ENCODE peak calls at places on chromosomes 2 and 18, in eight cellular contexts. One of them, this sample, is unnamed.

GRCh38 chr2:207768891-207769596 is 662 bp downstream of the FZD5 start:
- DNase-seq in DMS 273 treated with DMSO at 0.1 percent for 48 hours: peak
- DNase-seq in NCI-H1105: no peak
- DNase-seq in fibroblast of the aortic adventitia: peak
- DNase-seq in endothelial cell: peak
- DNase-seq in progenitor cell of endocrine pancreas: no peak
- DNase-seq in GM10248: peak
- DNase-seq in HT1080: peak
- DNase-seq in this sample: no peak

GRCh38 chr2:192245329-192245728 is 50.6 kb upstream of the TMEFF2 start:
- DNase-seq in DMS 273 treated with DMSO at 0.1 percent for 48 hours: no peak
- DNase-seq in NCI-H1105: no peak
- DNase-seq in fibroblast of the aortic adventitia: peak
- DNase-seq in endothelial cell: no peak
- DNase-seq in progenitor cell of endocrine pancreas: no peak
- DNase-seq in GM10248: no peak
- DNase-seq in HT1080: no peak
- DNase-seq in this sample: no peak

GRCh38 chr2:240636563-240637115 is 11.4 kb downstream of the GPR35 start:
- DNase-seq in DMS 273 treated with DMSO at 0.1 percent for 48 hours: no peak
- DNase-seq in NCI-H1105: no peak
- DNase-seq in fibroblast of the aortic adventitia: no peak
- DNase-seq in endothelial cell: no peak
- DNase-seq in progenitor cell of endocrine pancreas: no peak
- DNase-seq in GM10248: no peak
- DNase-seq in HT1080: no peak
- DNase-seq in this sample: no peak

GRCh38 chr2:128435576-128436497 is 117.2 kb upstream of the HS6ST1 start:
- DNase-seq in DMS 273 treated with DMSO at 0.1 percent for 48 hours: peak
- DNase-seq in NCI-H1105: no peak
- DNase-seq in fibroblast of the aortic adventitia: no peak
- DNase-seq in endothelial cell: no peak
- DNase-seq in progenitor cell of endocrine pancreas: no peak
- DNase-seq in GM10248: no peak
- DNase-seq in HT1080: no peak
- DNase-seq in this sample: no peak

GRCh38 chr2:12310399-12310798 is 406.3 kb upstream of the TRIB2 start:
- DNase-seq in DMS 273 treated with DMSO at 0.1 percent for 48 hours: no peak
- DNase-seq in NCI-H1105: no peak
- DNase-seq in fibroblast of the aortic adventitia: no peak
- DNase-seq in endothelial cell: no peak
- DNase-seq in progenitor cell of endocrine pancreas: no peak
- DNase-seq in GM10248: no peak
- DNase-seq in HT1080: no peak
- DNase-seq in this sample: no peak

GRCh38 chr2:214628091-214628490 is 181.4 kb downstream of the BARD1 start:
- DNase-seq in DMS 273 treated with DMSO at 0.1 percent for 48 hours: no peak
- DNase-seq in NCI-H1105: no peak
- DNase-seq in fibroblast of the aortic adventitia: no peak
- DNase-seq in endothelial cell: no peak
- DNase-seq in progenitor cell of endocrine pancreas: no peak
- DNase-seq in GM10248: no peak
- DNase-seq in HT1080: no peak
- DNase-seq in this sample: no peak

GRCh38 chr2:218261424-218262273 is 834 bp downstream of the GPBAR1 start:
- DNase-seq in DMS 273 treated with DMSO at 0.1 percent for 48 hours: no peak
- DNase-seq in NCI-H1105: no peak
- DNase-seq in fibroblast of the aortic adventitia: no peak
- DNase-seq in endothelial cell: no peak
- DNase-seq in progenitor cell of endocrine pancreas: no peak
- DNase-seq in GM10248: no peak
- DNase-seq in HT1080: no peak
- DNase-seq in this sample: no peak

GRCh38 chr2:156907806-156908205 is 349.7 kb upstream of the GALNT5 start:
- DNase-seq in DMS 273 treated with DMSO at 0.1 percent for 48 hours: no peak
- DNase-seq in NCI-H1105: no peak
- DNase-seq in fibroblast of the aortic adventitia: no peak
- DNase-seq in endothelial cell: no peak
- DNase-seq in progenitor cell of endocrine pancreas: no peak
- DNase-seq in GM10248: no peak
- DNase-seq in HT1080: no peak
- DNase-seq in this sample: no peak

GRCh38 chr18:58213445-58213844 is 169.4 kb downstream of the NEDD4L start:
- DNase-seq in DMS 273 treated with DMSO at 0.1 percent for 48 hours: no peak
- DNase-seq in NCI-H1105: no peak
- DNase-seq in fibroblast of the aortic adventitia: peak
- DNase-seq in endothelial cell: no peak
- DNase-seq in progenitor cell of endocrine pancreas: no peak
- DNase-seq in GM10248: no peak
- DNase-seq in HT1080: peak
- DNase-seq in this sample: no peak

GRCh38 chr18:2985628-2986027 is 27.3 kb downstream of the LPIN2 start:
- DNase-seq in DMS 273 treated with DMSO at 0.1 percent for 48 hours: no peak
- DNase-seq in NCI-H1105: no peak
- DNase-seq in fibroblast of the aortic adventitia: peak
- DNase-seq in endothelial cell: no peak
- DNase-seq in progenitor cell of endocrine pancreas: no peak
- DNase-seq in GM10248: peak
- DNase-seq in HT1080: no peak
- DNase-seq in this sample: no peak

GRCh38 chr2:43224571-43225092 is 1.8 kb downstream of the ZFP36L2 start:
- DNase-seq in DMS 273 treated with DMSO at 0.1 percent for 48 hours: no peak
- DNase-seq in NCI-H1105: no peak
- DNase-seq in fibroblast of the aortic adventitia: peak
- DNase-seq in endothelial cell: peak
- DNase-seq in progenitor cell of endocrine pancreas: no peak
- DNase-seq in GM10248: no peak
- DNase-seq in HT1080: no peak
- DNase-seq in this sample: no peak

GRCh38 chr2:6353669-6354068 is 512.0 kb downstream of the CMPK2 start:
- DNase-seq in DMS 273 treated with DMSO at 0.1 percent for 48 hours: no peak
- DNase-seq in NCI-H1105: no peak
- DNase-seq in fibroblast of the aortic adventitia: no peak
- DNase-seq in endothelial cell: no peak
- DNase-seq in progenitor cell of endocrine pancreas: no peak
- DNase-seq in GM10248: peak
- DNase-seq in HT1080: no peak
- DNase-seq in this sample: no peak

GRCh38 chr18:45626330-45627203 is 11.3 kb downstream of the SLC14A2 start:
- DNase-seq in DMS 273 treated with DMSO at 0.1 percent for 48 hours: no peak
- DNase-seq in NCI-H1105: no peak
- DNase-seq in fibroblast of the aortic adventitia: peak
- DNase-seq in endothelial cell: no peak
- DNase-seq in progenitor cell of endocrine pancreas: no peak
- DNase-seq in GM10248: no peak
- DNase-seq in HT1080: peak
- DNase-seq in this sample: no peak

GRCh38 chr2:84317135-84317534 is 141.9 kb downstream of the SUCLG1 start:
- DNase-seq in DMS 273 treated with DMSO at 0.1 percent for 48 hours: no peak
- DNase-seq in NCI-H1105: no peak
- DNase-seq in fibroblast of the aortic adventitia: no peak
- DNase-seq in endothelial cell: no peak
- DNase-seq in progenitor cell of endocrine pancreas: no peak
- DNase-seq in GM10248: no peak
- DNase-seq in HT1080: no peak
- DNase-seq in this sample: no peak

GRCh38 chr2:131042161-131042775 is 51.0 kb downstream of the FAM168B start:
- DNase-seq in DMS 273 treated with DMSO at 0.1 percent for 48 hours: no peak
- DNase-seq in NCI-H1105: no peak
- DNase-seq in fibroblast of the aortic adventitia: no peak
- DNase-seq in endothelial cell: no peak
- DNase-seq in progenitor cell of endocrine pancreas: no peak
- DNase-seq in GM10248: no peak
- DNase-seq in HT1080: no peak
- DNase-seq in this sample: no peak

GRCh38 chr2:210558708-210559107 is 2.3 kb downstream of the CPS1 start:
- DNase-seq in DMS 273 treated with DMSO at 0.1 percent for 48 hours: no peak
- DNase-seq in NCI-H1105: peak
- DNase-seq in fibroblast of the aortic adventitia: peak
- DNase-seq in endothelial cell: no peak
- DNase-seq in progenitor cell of endocrine pancreas: no peak
- DNase-seq in GM10248: no peak
- DNase-seq in HT1080: no peak
- DNase-seq in this sample: no peak

GRCh38 chr2:110140433-110140832 is 24.8 kb upstream of the MALL start:
- DNase-seq in DMS 273 treated with DMSO at 0.1 percent for 48 hours: no peak
- DNase-seq in NCI-H1105: no peak
- DNase-seq in fibroblast of the aortic adventitia: no peak
- DNase-seq in endothelial cell: no peak
- DNase-seq in progenitor cell of endocrine pancreas: no peak
- DNase-seq in GM10248: no peak
- DNase-seq in HT1080: no peak
- DNase-seq in this sample: no peak

GRCh38 chr2:111119004-111119846 is 1.5 kb upstream of the BCL2L11 start:
- DNase-seq in DMS 273 treated with DMSO at 0.1 percent for 48 hours: no peak
- DNase-seq in NCI-H1105: no peak
- DNase-seq in fibroblast of the aortic adventitia: no peak
- DNase-seq in endothelial cell: peak
- DNase-seq in progenitor cell of endocrine pancreas: no peak
- DNase-seq in GM10248: peak
- DNase-seq in HT1080: no peak
- DNase-seq in this sample: no peak

GRCh38 chr2:217451634-217452033 is 551.2 kb downstream of the TNS1 start:
- DNase-seq in DMS 273 treated with DMSO at 0.1 percent for 48 hours: no peak
- DNase-seq in NCI-H1105: no peak
- DNase-seq in fibroblast of the aortic adventitia: peak
- DNase-seq in endothelial cell: no peak
- DNase-seq in progenitor cell of endocrine pancreas: no peak
- DNase-seq in GM10248: no peak
- DNase-seq in HT1080: peak
- DNase-seq in this sample: no peak

GRCh38 chr2:174965992-174966789 is 39.0 kb downstream of the CHN1 start:
- DNase-seq in DMS 273 treated with DMSO at 0.1 percent for 48 hours: no peak
- DNase-seq in NCI-H1105: no peak
- DNase-seq in fibroblast of the aortic adventitia: peak
- DNase-seq in endothelial cell: no peak
- DNase-seq in progenitor cell of endocrine pancreas: no peak
- DNase-seq in GM10248: no peak
- DNase-seq in HT1080: peak
- DNase-seq in this sample: no peak

GRCh38 chr2:60811491-60812370 is 55.7 kb downstream of the PAPOLG start:
- DNase-seq in DMS 273 treated with DMSO at 0.1 percent for 48 hours: no peak
- DNase-seq in NCI-H1105: no peak
- DNase-seq in fibroblast of the aortic adventitia: no peak
- DNase-seq in endothelial cell: no peak
- DNase-seq in progenitor cell of endocrine pancreas: no peak
- DNase-seq in GM10248: no peak
- DNase-seq in HT1080: no peak
- DNase-seq in this sample: no peak

GRCh38 chr2:56230171-56230570 is 46.4 kb downstream of the CCDC85A start:
- DNase-seq in DMS 273 treated with DMSO at 0.1 percent for 48 hours: no peak
- DNase-seq in NCI-H1105: no peak
- DNase-seq in fibroblast of the aortic adventitia: no peak
- DNase-seq in endothelial cell: no peak
- DNase-seq in progenitor cell of endocrine pancreas: no peak
- DNase-seq in GM10248: no peak
- DNase-seq in HT1080: peak
- DNase-seq in this sample: no peak

GRCh38 chr2:241561811-241562210 is 3.3 kb downstream of the BOK start:
- DNase-seq in DMS 273 treated with DMSO at 0.1 percent for 48 hours: no peak
- DNase-seq in NCI-H1105: no peak
- DNase-seq in fibroblast of the aortic adventitia: peak
- DNase-seq in endothelial cell: no peak
- DNase-seq in progenitor cell of endocrine pancreas: no peak
- DNase-seq in GM10248: no peak
- DNase-seq in HT1080: peak
- DNase-seq in this sample: no peak

GRCh38 chr2:172403881-172404470 is 23.4 kb upstream of the ITGA6 start:
- DNase-seq in DMS 273 treated with DMSO at 0.1 percent for 48 hours: no peak
- DNase-seq in NCI-H1105: no peak
- DNase-seq in fibroblast of the aortic adventitia: no peak
- DNase-seq in endothelial cell: no peak
- DNase-seq in progenitor cell of endocrine pancreas: no peak
- DNase-seq in GM10248: no peak
- DNase-seq in HT1080: no peak
- DNase-seq in this sample: no peak

GRCh38 chr18:75173125-75173432 is 35.9 kb downstream of the PTGR3 start:
- DNase-seq in DMS 273 treated with DMSO at 0.1 percent for 48 hours: no peak
- DNase-seq in NCI-H1105: no peak
- DNase-seq in fibroblast of the aortic adventitia: peak
- DNase-seq in endothelial cell: no peak
- DNase-seq in progenitor cell of endocrine pancreas: no peak
- DNase-seq in GM10248: peak
- DNase-seq in HT1080: peak
- DNase-seq in this sample: no peak

GRCh38 chr18:46868171-46868921 is 49.0 kb downstream of the PIAS2 start:
- DNase-seq in DMS 273 treated with DMSO at 0.1 percent for 48 hours: no peak
- DNase-seq in NCI-H1105: no peak
- DNase-seq in fibroblast of the aortic adventitia: no peak
- DNase-seq in endothelial cell: no peak
- DNase-seq in progenitor cell of endocrine pancreas: no peak
- DNase-seq in GM10248: no peak
- DNase-seq in HT1080: no peak
- DNase-seq in this sample: no peak

GRCh38 chr2:147345246-147345645 is 499.6 kb upstream of the ACVR2A start:
- DNase-seq in DMS 273 treated with DMSO at 0.1 percent for 48 hours: no peak
- DNase-seq in NCI-H1105: no peak
- DNase-seq in fibroblast of the aortic adventitia: peak
- DNase-seq in endothelial cell: no peak
- DNase-seq in progenitor cell of endocrine pancreas: no peak
- DNase-seq in GM10248: no peak
- DNase-seq in HT1080: peak
- DNase-seq in this sample: no peak

GRCh38 chr18:9522952-9523351 is 47.6 kb downstream of the RALBP1 start:
- DNase-seq in DMS 273 treated with DMSO at 0.1 percent for 48 hours: no peak
- DNase-seq in NCI-H1105: no peak
- DNase-seq in fibroblast of the aortic adventitia: no peak
- DNase-seq in endothelial cell: no peak
- DNase-seq in progenitor cell of endocrine pancreas: no peak
- DNase-seq in GM10248: no peak
- DNase-seq in HT1080: no peak
- DNase-seq in this sample: no peak

GRCh38 chr2:3527886-3528785 is 8.8 kb upstream of the ADI1 start:
- DNase-seq in DMS 273 treated with DMSO at 0.1 percent for 48 hours: no peak
- DNase-seq in NCI-H1105: no peak
- DNase-seq in fibroblast of the aortic adventitia: no peak
- DNase-seq in endothelial cell: no peak
- DNase-seq in progenitor cell of endocrine pancreas: no peak
- DNase-seq in GM10248: no peak
- DNase-seq in HT1080: no peak
- DNase-seq in this sample: no peak

GRCh38 chr2:68770271-68771111 is 35.9 kb downstream of the ARHGAP25 start:
- DNase-seq in DMS 273 treated with DMSO at 0.1 percent for 48 hours: no peak
- DNase-seq in NCI-H1105: no peak
- DNase-seq in fibroblast of the aortic adventitia: no peak
- DNase-seq in endothelial cell: no peak
- DNase-seq in progenitor cell of endocrine pancreas: no peak
- DNase-seq in GM10248: no peak
- DNase-seq in HT1080: no peak
- DNase-seq in this sample: no peak

GRCh38 chr18:13435596-13436333 is 217.2 kb downstream of the LDLRAD4 start:
- DNase-seq in DMS 273 treated with DMSO at 0.1 percent for 48 hours: no peak
- DNase-seq in NCI-H1105: no peak
- DNase-seq in fibroblast of the aortic adventitia: peak
- DNase-seq in endothelial cell: no peak
- DNase-seq in progenitor cell of endocrine pancreas: no peak
- DNase-seq in GM10248: no peak
- DNase-seq in HT1080: peak
- DNase-seq in this sample: no peak

GRCh38 chr2:56132138-56132537 is 51.7 kb upstream of the CCDC85A start:
- DNase-seq in DMS 273 treated with DMSO at 0.1 percent for 48 hours: peak
- DNase-seq in NCI-H1105: peak
- DNase-seq in fibroblast of the aortic adventitia: peak
- DNase-seq in endothelial cell: no peak
- DNase-seq in progenitor cell of endocrine pancreas: no peak
- DNase-seq in GM10248: peak
- DNase-seq in HT1080: peak
- DNase-seq in this sample: no peak

This sample was measured in iPS DF 6.9.